ENCODE peak calls at places on chromosomes 13 and 19, in six cellular contexts. One of them, this sample, is unnamed.
A peak's percentile ranks its signal among the peaks of the same experiment; 100 is the strongest.

GRCh38 chr19:6220385-6221191 is 59.2 kb downstream of the MLLT1 start:
- DNase-seq in GM12878: no peak
- DNase-seq in HepG2: no peak
- DNase-seq in HCT116: no peak
- DNase-seq in H1: no peak
- DNase-seq in K562: no peak
- DNase-seq in this sample: no peak

GRCh38 chr19:16323532-16323931 is 1.1 kb upstream of the KLF2 start:
- DNase-seq in GM12878: no peak
- DNase-seq in HepG2: no peak
- DNase-seq in HCT116: no peak
- DNase-seq in H1: no peak
- DNase-seq in K562: no peak
- DNase-seq in this sample: no peak

GRCh38 chr19:47641891-47642485 is 33.1 kb downstream of the BICRA start:
- DNase-seq in GM12878: no peak
- DNase-seq in HepG2: no peak
- DNase-seq in HCT116: no peak
- DNase-seq in H1: no peak
- DNase-seq in K562: no peak
- DNase-seq in this sample: no peak

GRCh38 chr13:77533875-77534788 is 1.4 kb upstream of the SCEL start:
- DNase-seq in GM12878: no peak
- DNase-seq in HepG2: no peak
- DNase-seq in HCT116: no peak
- DNase-seq in H1: no peak
- DNase-seq in K562: no peak
- DNase-seq in this sample: no peak

GRCh38 chr19:39372941-39373340 is 18.0 kb downstream of the PAF1 start:
- DNase-seq in GM12878: no peak
- DNase-seq in HepG2: no peak
- DNase-seq in HCT116: no peak
- DNase-seq in H1: no peak
- DNase-seq in K562: no peak
- DNase-seq in this sample: no peak

GRCh38 chr13:73851104-73851503 is 283.1 kb downstream of the KLF12 start:
- DNase-seq in GM12878: no peak
- DNase-seq in HepG2: no peak
- DNase-seq in HCT116: no peak
- DNase-seq in H1: no peak
- DNase-seq in K562: no peak
- DNase-seq in this sample: no peak

GRCh38 chr19:54806516-54806838 is 3.1 kb downstream of the KIR2DL4 start:
- DNase-seq in GM12878: no peak
- DNase-seq in HepG2: no peak
- DNase-seq in HCT116: no peak
- DNase-seq in H1: no peak
- DNase-seq in K562: no peak
- DNase-seq in this sample: no peak

GRCh38 chr19:3210347-3211017 is 14.0 kb upstream of the CELF5 start:
- DNase-seq in GM12878: no peak
- DNase-seq in HepG2: peak; percentile 29
- DNase-seq in HCT116: peak; percentile 4
- DNase-seq in H1: peak; percentile 96
- DNase-seq in K562: peak; percentile 69
- DNase-seq in this sample: peak; percentile 27

GRCh38 chr13:36509369-36509768 is 77.1 kb downstream of the CCNA1 start:
- DNase-seq in GM12878: no peak
- DNase-seq in HepG2: no peak
- DNase-seq in HCT116: no peak
- DNase-seq in H1: no peak
- DNase-seq in K562: no peak
- DNase-seq in this sample: no peak

GRCh38 chr13:23969672-23970071 is 72.4 kb upstream of the C1QTNF9B start:
- DNase-seq in GM12878: no peak
- DNase-seq in HepG2: peak; percentile 49
- DNase-seq in HCT116: no peak
- DNase-seq in H1: no peak
- DNase-seq in K562: no peak
- DNase-seq in this sample: no peak

GRCh38 chr13:73984949-73985691 is 149.1 kb downstream of the KLF12 start:
- DNase-seq in GM12878: no peak
- DNase-seq in HepG2: no peak
- DNase-seq in HCT116: no peak
- DNase-seq in H1: no peak
- DNase-seq in K562: no peak
- DNase-seq in this sample: no peak

GRCh38 chr19:22784051-22784450 is at the start of gene ZNF99:
- DNase-seq in GM12878: no peak
- DNase-seq in HepG2: no peak
- DNase-seq in HCT116: no peak
- DNase-seq in H1: no peak
- DNase-seq in K562: no peak
- DNase-seq in this sample: peak; percentile 50

GRCh38 chr13:110126391-110126961 is 180.5 kb downstream of the COL4A1 start:
- DNase-seq in GM12878: no peak
- DNase-seq in HepG2: no peak
- DNase-seq in HCT116: no peak
- DNase-seq in H1: no peak
- DNase-seq in K562: no peak
- DNase-seq in this sample: peak; percentile 84

GRCh38 chr19:30224689-30225606 is 147.2 kb upstream of the ZNF536 start:
- DNase-seq in GM12878: no peak
- DNase-seq in HepG2: no peak
- DNase-seq in HCT116: no peak
- DNase-seq in H1: no peak
- DNase-seq in K562: no peak
- DNase-seq in this sample: no peak

GRCh38 chr19:17441241-17442135 is 7.0 kb downstream of the TMEM221 start:
- DNase-seq in GM12878: no peak
- DNase-seq in HepG2: peak; percentile 29
- DNase-seq in HCT116: no peak
- DNase-seq in H1: peak; percentile 59
- DNase-seq in K562: peak; percentile 78
- DNase-seq in this sample: no peak

GRCh38 chr13:111204438-111205177 is 89.5 kb downstream of the ARHGEF7 start:
- DNase-seq in GM12878: no peak
- DNase-seq in HepG2: peak; percentile 43
- DNase-seq in HCT116: no peak
- DNase-seq in H1: peak; percentile 54
- DNase-seq in K562: peak; percentile 14
- DNase-seq in this sample: no peak

GRCh38 chr13:19910336-19911072 is 47.1 kb upstream of the ZMYM5 start:
- DNase-seq in GM12878: no peak
- DNase-seq in HepG2: no peak
- DNase-seq in HCT116: peak; percentile 43
- DNase-seq in H1: no peak
- DNase-seq in K562: no peak
- DNase-seq in this sample: no peak

GRCh38 chr19:35757231-35757748 is 461 bp upstream of the HSPB6 start:
- DNase-seq in GM12878: no peak
- DNase-seq in HepG2: peak; percentile 24
- DNase-seq in HCT116: no peak
- DNase-seq in H1: no peak
- DNase-seq in K562: peak; percentile 48
- DNase-seq in this sample: no peak

GRCh38 chr19:40445945-40446784 is 2.0 kb upstream of the SERTAD3 start:
- DNase-seq in GM12878: no peak
- DNase-seq in HepG2: no peak
- DNase-seq in HCT116: no peak
- DNase-seq in H1: peak; percentile 50
- DNase-seq in K562: peak; percentile 77
- DNase-seq in this sample: no peak

GRCh38 chr13:112880221-112880641 is 88.8 kb upstream of the MCF2L start:
- DNase-seq in GM12878: no peak
- DNase-seq in HepG2: no peak
- DNase-seq in HCT116: no peak
- DNase-seq in H1: no peak
- DNase-seq in K562: no peak
- DNase-seq in this sample: no peak

GRCh38 chr13:27665333-27665732 is 43.6 kb downstream of the POLR1D start:
- DNase-seq in GM12878: no peak
- DNase-seq in HepG2: no peak
- DNase-seq in HCT116: no peak
- DNase-seq in H1: no peak
- DNase-seq in K562: peak; percentile 5
- DNase-seq in this sample: peak; percentile 3

GRCh38 chr13:114315074-114315785 is 927 bp downstream of the CHAMP1 start:
- DNase-seq in GM12878: no peak
- DNase-seq in HepG2: no peak
- DNase-seq in HCT116: no peak
- DNase-seq in H1: no peak
- DNase-seq in K562: no peak
- DNase-seq in this sample: no peak

GRCh38 chr19:13781547-13781946 is 7.3 kb downstream of the C19orf53 start:
- DNase-seq in GM12878: no peak
- DNase-seq in HepG2: no peak
- DNase-seq in HCT116: peak; percentile 54
- DNase-seq in H1: peak; percentile 74
- DNase-seq in K562: peak; percentile 79
- DNase-seq in this sample: peak; percentile 62

GRCh38 chr13:89862691-89863036 is 1484.8 kb upstream of the MIR17HG start:
- DNase-seq in GM12878: no peak
- DNase-seq in HepG2: no peak
- DNase-seq in HCT116: no peak
- DNase-seq in H1: no peak
- DNase-seq in K562: no peak
- DNase-seq in this sample: no peak

GRCh38 chr13:86403213-86403612 is 604.0 kb upstream of the SLITRK6 start:
- DNase-seq in GM12878: no peak
- DNase-seq in HepG2: no peak
- DNase-seq in HCT116: no peak
- DNase-seq in H1: no peak
- DNase-seq in K562: no peak
- DNase-seq in this sample: no peak

GRCh38 chr13:104705031-104705750 is 1639.0 kb upstream of the SLC10A2 start:
- DNase-seq in GM12878: no peak
- DNase-seq in HepG2: no peak
- DNase-seq in HCT116: no peak
- DNase-seq in H1: no peak
- DNase-seq in K562: no peak
- DNase-seq in this sample: no peak

GRCh38 chr13:97279913-97280312 is 57.8 kb downstream of the MBNL2 start:
- DNase-seq in GM12878: no peak
- DNase-seq in HepG2: no peak
- DNase-seq in HCT116: no peak
- DNase-seq in H1: no peak
- DNase-seq in K562: no peak
- DNase-seq in this sample: no peak

GRCh38 chr13:30156270-30156669 is 151.1 kb downstream of the KATNAL1 start:
- DNase-seq in GM12878: no peak
- DNase-seq in HepG2: no peak
- DNase-seq in HCT116: no peak
- DNase-seq in H1: no peak
- DNase-seq in K562: no peak
- DNase-seq in this sample: no peak

GRCh38 chr19:58575183-58576041 is 2.3 kb upstream of the MZF1 start:
- DNase-seq in GM12878: peak; percentile 58
- DNase-seq in HepG2: peak; percentile 83
- DNase-seq in HCT116: peak; percentile 79
- DNase-seq in H1: peak; percentile 87
- DNase-seq in K562: peak; percentile 87
- DNase-seq in this sample: peak; percentile 77

GRCh38 chr13:36543671-36544070 is 111.4 kb downstream of the CCNA1 start:
- DNase-seq in GM12878: no peak
- DNase-seq in HepG2: no peak
- DNase-seq in HCT116: no peak
- DNase-seq in H1: no peak
- DNase-seq in K562: no peak
- DNase-seq in this sample: no peak

DNA sequence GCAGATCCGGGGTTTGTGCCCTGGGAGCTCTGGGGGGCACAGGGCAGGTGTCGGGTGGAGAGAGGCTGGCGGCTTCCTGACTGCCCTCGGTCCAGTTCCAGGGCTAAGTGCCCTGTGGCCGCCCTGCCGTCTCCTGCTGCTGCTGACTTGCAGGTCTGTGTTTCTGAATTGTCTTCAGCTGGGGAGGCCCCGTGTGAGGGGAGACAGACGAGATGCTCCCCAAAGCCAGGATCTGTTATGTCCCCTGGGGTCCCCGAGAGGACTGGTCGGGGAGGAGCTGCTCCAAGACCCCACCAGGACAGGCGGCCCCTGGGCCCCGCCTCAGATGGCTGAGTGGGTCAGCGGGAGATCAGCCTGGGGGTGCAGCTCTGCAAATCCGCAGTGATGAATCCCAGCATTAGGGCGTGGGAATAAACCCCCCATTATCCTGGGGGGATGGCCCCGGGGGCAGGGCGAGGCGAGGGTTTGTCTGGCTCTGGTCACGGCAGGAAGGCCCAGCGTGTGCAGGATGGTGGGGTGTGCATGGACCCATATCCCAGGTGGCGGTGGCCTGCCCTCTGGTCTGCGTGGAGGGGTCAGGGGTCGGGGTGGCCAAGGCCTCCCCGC is 4.7 kb downstream of the HCN2 start:
- DNase-seq in GM12878: no peak
- DNase-seq in HepG2: no peak
- DNase-seq in HCT116: no peak
- DNase-seq in H1: no peak
- DNase-seq in K562: no peak
- DNase-seq in this sample: no peak
- TF ChIP-seq ZNF274 in GM12878: no peak
- TF ChIP-seq ZNF274 in HepG2: no peak
- TF ChIP-seq ZNF274 in HCT116: no peak
- TF ChIP-seq ZNF274 in H1: no peak
- TF ChIP-seq ZNF274 in K562: no peak
- TF ChIP-seq ZNF274 in this sample: no peak

GRCh38 chr19:15320118-15320517 is 12.2 kb downstream of the BRD4 start:
- DNase-seq in GM12878: no peak
- DNase-seq in HepG2: no peak
- DNase-seq in HCT116: no peak
- DNase-seq in H1: no peak
- DNase-seq in K562: no peak
- DNase-seq in this sample: no peak
- TF ChIP-seq YY1 in GM12878: no peak
- TF ChIP-seq YY1 in HepG2: no peak
- TF ChIP-seq YY1 in HCT116: no peak
- TF ChIP-seq YY1 in H1: no peak
- TF ChIP-seq YY1 in K562: no peak
- TF ChIP-seq YY1 in this sample: no peak

DNA sequence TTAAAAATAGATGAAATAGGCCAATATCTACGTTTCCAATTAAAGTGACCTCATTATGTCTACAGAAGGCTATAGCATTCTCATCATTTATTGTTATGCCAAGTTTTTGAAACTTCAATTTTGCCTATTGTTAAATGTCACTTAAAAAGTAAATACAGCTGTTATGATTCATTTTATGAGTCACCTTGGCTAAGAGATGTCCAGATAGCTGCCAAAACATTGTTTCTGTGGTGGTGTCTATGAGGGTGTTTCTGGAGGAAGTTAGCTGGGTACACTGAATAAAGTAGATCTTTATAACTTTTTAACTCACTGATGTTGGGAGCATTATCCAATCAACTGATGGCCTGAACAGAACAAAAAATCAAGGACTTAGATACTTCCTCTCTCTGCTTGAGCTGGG is 1209.7 kb upstream of the PCDH9 start:
- DNase-seq in GM12878: no peak
- DNase-seq in HepG2: no peak
- DNase-seq in HCT116: no peak
- DNase-seq in H1: no peak
- DNase-seq in K562: no peak
- DNase-seq in this sample: no peak
- TF ChIP-seq ZNF274 in GM12878: no peak
- TF ChIP-seq ZNF274 in HepG2: no peak
- TF ChIP-seq ZNF274 in HCT116: no peak
- TF ChIP-seq ZNF274 in H1: no peak
- TF ChIP-seq ZNF274 in K562: no peak
- TF ChIP-seq ZNF274 in this sample: no peak

GRCh38 chr19:10952809-10953208 is 8.0 kb upstream of the SMARCA4 start:
- DNase-seq in GM12878: no peak
- DNase-seq in HepG2: no peak
- DNase-seq in HCT116: peak; percentile 26
- DNase-seq in H1: no peak
- DNase-seq in K562: no peak
- DNase-seq in this sample: no peak
- TF ChIP-seq YY1 in GM12878: no peak
- TF ChIP-seq YY1 in HepG2: no peak
- TF ChIP-seq YY1 in HCT116: no peak
- TF ChIP-seq YY1 in H1: no peak
- TF ChIP-seq YY1 in K562: no peak
- TF ChIP-seq YY1 in this sample: no peak